ENCODE peak calls at places on chromosomes 13 and 19, in four cellular contexts. S is choroid plexus epithelial cell; Q is CD8-positive, alpha-beta T cell; O is AG09309. G is an unnamed sample.

GRCh38 chr19:2552859-2553258 is 76.9 kb downstream of the GADD45B start:
- DNase-seq in S (peak), Q (peak), O (no peak), G (no peak)

GRCh38 chr19:21326169-21326568 is 3.0 kb downstream of the ZNF708 start:
- DNase-seq in S (no peak), Q (no peak), O (no peak), G (no peak)

GRCh38 chr19:7926021-7926726 is at the start of gene CTXN1:
- DNase-seq in S (peak), Q (peak), O (no peak), G (no peak)

GRCh38 chr13:59452189-59452588 is 711.5 kb downstream of the DIAPH3 start:
- DNase-seq in S (no peak), Q (no peak), O (no peak), G (no peak)

GRCh38 chr19:1122972-1123363 is 19.2 kb downstream of the GPX4 start:
- DNase-seq in S (peak), Q (no peak), O (no peak), G (peak)

GRCh38 chr19:14786421-14786851 is 8.1 kb upstream of the ADGRE2 start:
- DNase-seq in S (peak), Q (no peak), O (no peak), G (peak)

GRCh38 chr19:34481861-34482379 is 362 bp downstream of the WTIP start:
- DNase-seq in S (peak), Q (no peak), O (peak), G (no peak)

GRCh38 chr13:30734434-30734833 is 909 bp upstream of the ALOX5AP start:
- DNase-seq in S (peak), Q (no peak), O (no peak), G (peak)

GRCh38 chr13:50678464-50679162 is 164.9 kb downstream of the DLEU7 start:
- DNase-seq in S (peak), Q (no peak), O (peak), G (no peak)

GRCh38 chr13:50805805-50806204 is 37.7 kb downstream of the DLEU7 start:
- DNase-seq in S (peak), Q (no peak), O (no peak), G (no peak)

GRCh38 chr13:44026194-44026593 is 146.5 kb downstream of the LACC1 start:
- DNase-seq in S (no peak), Q (no peak), O (no peak), G (no peak)

GRCh38 chr19:34963531-34964406 is at the start of gene ZNF792:
- DNase-seq in S (peak), Q (peak), O (no peak), G (peak)

GRCh38 chr19:14517840-14518505 is at the start of gene DNAJB1:
- DNase-seq in S (peak), Q (peak), O (no peak), G (no peak)

GRCh38 chr13:110306960-110307696 is at the start of the genes COL4A1 and COL4A2:
- DNase-seq in S (peak), Q (no peak), O (no peak), G (peak)

DNA sequence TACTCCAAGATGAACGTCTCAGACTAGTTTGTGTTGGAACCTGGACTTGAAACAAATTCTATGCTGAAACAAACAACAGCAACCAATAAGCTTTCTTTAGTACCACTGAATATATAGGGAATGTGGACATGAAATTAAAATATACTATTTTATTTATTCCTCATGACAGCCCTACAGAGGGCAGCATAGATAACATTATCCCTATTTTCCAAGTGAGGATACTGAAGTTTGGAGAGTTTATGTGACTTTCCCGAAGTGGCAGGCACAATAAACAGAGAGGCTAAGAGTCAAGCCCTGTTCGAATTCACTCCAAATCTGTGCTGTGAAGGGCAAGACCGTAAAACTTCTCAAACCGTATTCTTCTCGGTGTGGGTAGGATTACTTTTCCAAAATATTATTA is 509.9 kb upstream of the GPC6 start:
- DNase-seq in S (peak), Q (no peak), O (no peak), G (no peak)
- TF ChIP-seq CTCF in S (peak), Q (no peak), O (peak), G (peak)

DNA sequence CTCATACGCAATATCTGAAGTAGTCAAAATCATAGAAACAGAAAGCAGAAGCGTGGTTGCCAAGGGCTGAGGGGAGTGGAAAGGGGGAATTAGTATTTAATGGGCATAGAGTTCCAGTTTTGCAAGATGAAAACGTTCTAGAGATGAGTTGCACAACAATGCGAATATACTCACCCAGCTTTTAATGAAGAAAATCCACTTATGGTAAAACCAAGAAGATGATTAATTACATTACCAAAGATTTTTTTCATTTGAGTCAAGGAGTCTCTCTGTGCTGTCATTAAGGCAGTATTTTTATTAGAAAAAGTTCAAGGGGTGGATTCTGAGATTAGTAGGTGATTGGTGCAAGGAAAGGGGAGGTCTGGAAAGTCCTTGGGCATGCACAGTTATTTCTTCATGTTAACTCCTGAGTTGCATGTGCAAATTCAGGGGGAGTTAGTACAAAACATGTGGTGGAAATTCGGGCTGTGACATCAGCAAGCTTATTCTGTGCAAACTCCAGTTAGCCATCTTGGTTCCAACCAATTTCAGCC is 6.9 kb upstream of the CBY2 start:
- DNase-seq in S (no peak), Q (no peak), O (no peak), G (no peak)
- TF ChIP-seq CTCF in S (no peak), Q (no peak), O (no peak), G (no peak)

GRCh38 chr19:3732108-3732507 is 23.9 kb downstream of the TJP3 start:
- DNase-seq in S (no peak), Q (no peak), O (no peak), G (no peak)
- TF ChIP-seq CTCF in S (peak), Q (no peak), O (no peak), G (peak)

DNA sequence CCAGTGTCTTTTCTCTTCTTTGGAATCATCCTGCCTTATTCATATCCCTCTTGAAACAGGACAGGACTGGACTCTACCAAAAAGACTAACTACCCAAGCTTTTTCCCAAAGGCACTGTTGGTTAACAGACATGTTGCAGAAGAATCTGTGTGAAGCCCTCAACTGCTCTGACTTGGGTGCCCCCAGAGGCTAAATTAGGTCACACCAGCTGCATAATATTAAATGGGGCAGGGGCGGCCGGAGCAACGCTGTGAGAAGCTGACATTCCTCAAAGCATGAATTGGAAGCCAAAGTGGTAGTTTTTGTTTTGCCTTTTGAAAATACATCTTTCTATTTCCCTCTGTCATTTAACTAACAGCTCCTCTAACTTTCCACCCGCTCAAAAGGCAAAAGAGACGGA is 185.9 kb downstream of the LHFPL6 start:
- DNase-seq in S (no peak), Q (no peak), O (no peak), G (no peak)
- TF ChIP-seq CTCF in S (peak), Q (no peak), O (peak), G (peak)

GRCh38 chr19:18839465-18840287 is 7.9 kb downstream of the UPF1 start:
- DNase-seq in S (peak), Q (no peak), O (no peak), G (no peak)
- TF ChIP-seq CTCF in S (no peak), Q (no peak), O (no peak), G (no peak)

GRCh38 chr13:28401303-28402056 is 93.4 kb downstream of the FLT1 start:
- DNase-seq in S (peak), Q (no peak), O (peak), G (no peak)
- TF ChIP-seq CTCF in S (no peak), Q (no peak), O (no peak), G (no peak)

GRCh38 chr13:54415753-54416366 is 1387.2 kb downstream of the OLFM4 start:
- DNase-seq in S (no peak), Q (no peak), O (no peak), G (no peak)
- TF ChIP-seq CTCF in S (no peak), Q (no peak), O (no peak), G (no peak)

GRCh38 chr13:78241278-78241919 is 322.8 kb upstream of the EDNRB start:
- DNase-seq in S (peak), Q (no peak), O (no peak), G (peak)
- TF ChIP-seq CTCF in S (peak), Q (no peak), O (peak), G (peak)

G was measured in foreskin keratinocyte.